ENCODE peak calls at places on chromosomes 1 and 21, in ten cellular contexts. F is neural crest cell, B is nephron progenitor cell, C is Calu3, R is endodermal cell, P is GM10248, I is cardiac fibroblast, S is HFFc6, H is uterus, V is BE2C. X is an unnamed sample.

GRCh38 chr1:5757177-5757820 is 234.9 kb downstream of the NPHP4 start:
- DNase-seq in V (no peak), P (no peak), S (no peak), R (no peak), I (no peak), F (no peak), B (no peak), H (no peak), C (no peak), X (no peak)

GRCh38 chr1:180358649-180359048 is 128.6 kb downstream of the LHX4 start:
- DNase-seq in R (no peak), P (no peak), V (peak), F (no peak), S (no peak), B (no peak), I (peak), C (no peak), H (no peak), X (no peak)

GRCh38 chr1:68340951-68341350 is 108.6 kb upstream of the WLS start:
- DNase-seq in I (no peak), P (no peak), C (no peak), R (no peak), B (no peak), S (no peak), V (no peak), F (no peak), H (no peak), X (no peak)

GRCh38 chr1:24930703-24931480 is 816 bp upstream of the RUNX3 start:
- DNase-seq in F (no peak), B (peak), I (no peak), H (no peak), R (peak), C (no peak), V (no peak), P (no peak), S (no peak), X (no peak)

GRCh38 chr1:205183676-205184335 is 27.7 kb downstream of the DSTYK start:
- DNase-seq in B (no peak), S (peak), F (no peak), C (no peak), V (no peak), R (no peak), P (no peak), H (no peak), I (peak), X (no peak)

GRCh38 chr1:42927274-42927841 is 31.3 kb downstream of the SLC2A1 start:
- DNase-seq in S (no peak), V (no peak), F (no peak), C (no peak), I (no peak), P (no peak), B (no peak), H (no peak), R (peak), X (no peak)

GRCh38 chr1:62637392-62638105 is 40.2 kb downstream of the ANGPTL3 start:
- DNase-seq in V (no peak), S (no peak), R (no peak), F (no peak), B (no peak), C (no peak), I (no peak), H (no peak), P (no peak), X (no peak)

GRCh38 chr1:1794999-1795398 is 16.7 kb upstream of the NADK start:
- DNase-seq in R (peak), F (no peak), P (no peak), I (no peak), H (no peak), C (no peak), S (no peak), V (no peak), B (no peak), X (no peak)

GRCh38 chr1:23614128-23614660 is 54.9 kb upstream of the ID3 start:
- DNase-seq in F (no peak), S (no peak), R (no peak), C (no peak), I (no peak), V (no peak), B (no peak), H (no peak), P (no peak), X (no peak)

GRCh38 chr1:212615092-212615470 is 6.5 kb downstream of the ATF3 start:
- DNase-seq in V (no peak), R (no peak), H (no peak), B (no peak), C (no peak), I (no peak), P (no peak), S (no peak), F (no peak), X (no peak)

GRCh38 chr1:203954788-203955552 is 93.6 kb downstream of the SNRPE start:
- DNase-seq in S (no peak), F (no peak), V (no peak), C (no peak), H (no peak), I (peak), P (no peak), B (no peak), R (no peak), X (no peak)

GRCh38 chr1:181117648-181118449 is 29.3 kb downstream of the IER5 start:
- DNase-seq in H (no peak), P (no peak), C (peak), R (peak), S (peak), V (peak), I (no peak), F (no peak), B (no peak), X (no peak)

GRCh38 chr21:45224189-45224938 is 63.3 kb downstream of the POFUT2 start:
- DNase-seq in R (no peak), H (no peak), C (no peak), V (no peak), B (no peak), I (no peak), F (no peak), S (no peak), P (peak), X (no peak)

GRCh38 chr1:55007626-55008025 is 8.9 kb downstream of the BSND start:
- DNase-seq in V (no peak), C (no peak), S (peak), F (no peak), I (peak), B (no peak), P (no peak), R (no peak), H (no peak), X (no peak)

GRCh38 chr21:45617021-45617930 is 26.2 kb upstream of the PCBP3 start:
- DNase-seq in H (no peak), V (peak), F (no peak), I (no peak), P (no peak), S (no peak), C (no peak), B (peak), R (peak), X (no peak)

GRCh38 chr1:24516506-24516905 is 13.9 kb downstream of the RCAN3 start:
- DNase-seq in P (no peak), H (no peak), S (no peak), R (no peak), C (no peak), I (no peak), V (no peak), B (no peak), F (no peak), X (no peak)

GRCh38 chr1:115725600-115725999 is 42.9 kb downstream of the CASQ2 start:
- DNase-seq in R (no peak), S (no peak), B (peak), C (no peak), H (peak), V (no peak), F (no peak), P (no peak), I (peak), X (no peak)

GRCh38 chr1:175839678-175840669 is 96.6 kb upstream of the TNR start:
- DNase-seq in P (no peak), S (no peak), B (no peak), H (no peak), V (no peak), I (no peak), R (no peak), C (no peak), F (no peak), X (no peak)

GRCh38 chr1:42957229-42957879 is 1.3 kb downstream of the SLC2A1 start:
- DNase-seq in S (no peak), F (no peak), C (no peak), P (no peak), R (no peak), B (no peak), H (no peak), I (no peak), V (no peak), X (no peak)

GRCh38 chr1:60387175-60387574 is 313.6 kb upstream of the C1orf87 start:
- DNase-seq in H (no peak), C (no peak), V (no peak), P (no peak), I (no peak), B (no peak), S (no peak), R (no peak), F (no peak), X (no peak)

GRCh38 chr1:60390593-60391282 is 317.2 kb upstream of the C1orf87 start:
- DNase-seq in F (no peak), I (no peak), C (no peak), P (no peak), V (no peak), S (no peak), H (no peak), B (no peak), R (no peak), X (no peak)

GRCh38 chr1:60388092-60388987 is 314.8 kb upstream of the C1orf87 start:
- DNase-seq in H (no peak), F (no peak), V (peak), R (peak), I (peak), S (no peak), B (no peak), C (no peak), P (no peak), X (no peak)

DNA sequence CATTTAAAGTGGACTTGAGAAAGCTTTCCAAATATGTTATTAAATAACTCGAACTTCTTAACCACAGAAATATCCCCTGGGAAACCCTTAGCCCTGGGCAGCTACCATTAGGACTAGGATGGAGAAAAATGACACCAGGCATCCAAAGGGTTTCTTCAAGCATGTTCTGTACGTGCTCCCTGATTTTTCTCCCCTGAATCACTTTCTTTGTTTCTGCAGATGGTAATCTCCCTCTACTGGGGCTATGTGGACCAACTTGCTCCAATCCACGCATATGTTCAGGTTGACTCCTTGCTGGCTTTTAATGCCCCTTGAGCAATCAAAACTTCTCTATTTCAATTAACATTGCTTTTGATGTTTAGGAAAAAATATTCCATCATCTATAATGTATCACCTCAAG is 312.7 kb upstream of the C1orf87 start:
- DNase-seq in F (no peak), V (no peak), S (no peak), P (no peak), R (no peak), C (no peak), I (no peak), B (no peak), H (no peak), X (no peak)
- TF ChIP-seq CTCF in F (no peak), V (no peak), S (no peak), P (no peak), R (no peak), C (no peak), I (peak), B (no peak), H (no peak), X (no peak)

GRCh38 chr21:27647921-27648320 is 681.0 kb upstream of the ADAMTS5 start:
- DNase-seq in S (no peak), F (no peak), H (no peak), P (no peak), B (no peak), R (no peak), I (no peak), V (no peak), C (no peak), X (no peak)

GRCh38 chr21:27645285-27645684 is 678.4 kb upstream of the ADAMTS5 start:
- DNase-seq in P (no peak), R (no peak), B (no peak), S (peak), I (no peak), V (no peak), F (no peak), H (no peak), C (no peak), X (no peak)

GRCh38 chr21:27646691-27647090 is 679.8 kb upstream of the ADAMTS5 start:
- DNase-seq in B (no peak), I (no peak), R (no peak), S (no peak), F (no peak), C (no peak), P (no peak), H (no peak), V (no peak), X (no peak)

GRCh38 chr21:27647401-27647800 is 680.5 kb upstream of the ADAMTS5 start:
- DNase-seq in H (no peak), R (no peak), P (no peak), V (no peak), S (no peak), B (no peak), C (no peak), F (no peak), I (peak), X (no peak)

DNA sequence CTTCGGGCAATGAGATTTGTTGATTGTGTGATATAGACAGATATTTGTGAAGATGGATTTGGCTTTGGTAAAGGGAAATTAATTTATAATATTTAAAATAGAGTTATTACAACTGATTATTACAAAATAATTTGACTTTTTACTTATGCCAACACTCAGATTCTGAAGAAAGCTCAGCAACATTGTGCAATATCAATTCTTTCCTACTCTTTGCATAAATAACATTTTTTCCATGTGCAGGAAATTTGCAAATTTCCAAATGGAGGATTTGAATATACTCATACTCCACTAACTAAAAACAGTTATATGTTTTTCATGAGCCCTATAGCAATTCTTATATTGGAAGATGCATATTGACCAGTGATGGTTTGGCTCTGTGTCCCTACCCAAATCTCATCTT is 676.4 kb upstream of the ADAMTS5 start:
- DNase-seq in V (no peak), S (no peak), B (no peak), H (no peak), F (no peak), R (no peak), I (no peak), C (no peak), P (no peak), X (no peak)
- TF ChIP-seq CTCF in V (no peak), S (no peak), B (no peak), H (no peak), F (no peak), R (no peak), I (no peak), C (no peak), P (no peak), X (no peak)

GRCh38 chr1:164914208-164914607 is 355.2 kb downstream of the PBX1 start:
- DNase-seq in I (peak), C (no peak), F (no peak), B (no peak), P (no peak), H (no peak), R (no peak), V (no peak), S (peak), X (no peak)
- TF ChIP-seq CTCF in I (no peak), C (no peak), F (no peak), B (no peak), P (no peak), H (peak), R (peak), V (no peak), S (peak), X (no peak)

DNA sequence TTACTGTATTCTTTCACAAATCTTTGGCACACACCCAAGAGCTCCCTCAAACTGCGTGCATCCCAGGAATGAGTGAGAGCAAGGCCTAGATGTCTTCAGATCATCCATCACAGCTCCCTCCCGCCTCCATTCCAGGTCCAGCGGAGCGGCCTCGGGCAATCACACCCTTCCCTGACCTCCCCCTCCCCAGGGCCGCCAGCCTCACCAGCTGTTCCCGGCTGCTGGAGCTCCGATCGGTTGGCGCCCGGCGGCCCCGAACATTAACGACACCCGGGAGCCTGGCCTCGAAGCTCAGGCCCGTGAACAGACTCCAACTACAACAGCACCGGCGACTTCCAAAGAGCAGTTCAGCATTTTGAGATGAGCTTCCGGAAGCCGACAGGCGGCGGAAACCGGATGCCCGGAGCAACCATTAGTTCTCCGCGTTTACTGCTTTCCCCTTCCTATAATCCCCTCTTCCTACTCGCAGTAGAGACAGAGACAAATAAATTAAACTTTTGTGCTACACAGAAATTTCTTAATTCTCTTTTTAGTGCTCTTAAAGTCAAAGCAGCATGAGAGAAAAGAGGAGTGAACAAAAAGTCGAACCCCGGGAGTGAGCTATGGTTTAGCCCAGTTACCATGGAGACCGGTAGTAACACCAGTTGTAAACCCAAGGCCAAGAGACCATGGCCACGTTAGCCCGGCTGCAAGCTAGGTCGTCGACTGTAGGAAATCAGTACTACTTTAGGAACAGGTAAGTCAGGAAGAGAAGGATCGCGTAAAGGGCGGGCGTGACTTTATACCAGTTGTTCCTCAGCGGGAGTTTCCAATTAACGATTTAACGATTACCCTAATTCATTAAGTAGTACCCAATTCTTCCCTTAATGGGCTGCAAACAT is at the start of the genes GPATCH2 and SPATA17:
- DNase-seq in C (peak), R (peak), F (peak), V (peak), H (peak), P (peak), S (peak), I (peak), B (peak), X (peak)
- TF ChIP-seq CTCF in C (peak), R (peak), F (peak), V (peak), H (peak), P (no peak), S (peak), I (peak), B (no peak), X (no peak)

X was measured in mesothelial cell of epicardium.